ENCODE peak calls at places on chromosomes 6 and 20, in four cellular contexts. V is IMR-90, G is H9, P is H1. O is an unnamed sample.

GRCh38 chr6:118748311-118749062 is 97.1 kb upstream of the CEP85L start:
- DNase-seq in P (no peak), G (peak; percentile 65), V (peak; percentile 46), O (peak; percentile 67)

GRCh38 chr6:53543341-53544010 is 1.4 kb downstream of the GCLC start:
- DNase-seq in G (no peak), V (peak; percentile 89), P (no peak), O (peak; percentile 26)

GRCh38 chr20:32589256-32589655 is 4.1 kb upstream of the NOL4L start:
- DNase-seq in G (no peak), P (no peak), V (peak; percentile 36), O (no peak)

GRCh38 chr6:53441035-53441493 is 92.3 kb upstream of the ELOVL5 start:
- DNase-seq in G (no peak), P (no peak), V (peak; percentile 22), O (no peak)

GRCh38 chr6:71527831-71528377 is 239.3 kb downstream of the OGFRL1 start:
- DNase-seq in V (peak; percentile 12), G (no peak), P (no peak), O (no peak)

GRCh38 chr20:4972506-4973251 is 28.6 kb downstream of the SLC23A2 start:
- DNase-seq in G (no peak), P (no peak), V (no peak), O (no peak)

GRCh38 chr6:93059911-93060310 is 359.4 kb downstream of the EPHA7 start:
- DNase-seq in P (no peak), G (no peak), V (no peak), O (no peak)

GRCh38 chr6:54085526-54085925 is 25.7 kb upstream of the MLIP start:
- DNase-seq in V (peak; percentile 94), P (no peak), G (no peak), O (peak; percentile 35)

GRCh38 chr20:32227744-32228688 is 20.3 kb downstream of the POFUT1 start:
- DNase-seq in G (no peak), V (no peak), P (no peak), O (peak; percentile 50)

GRCh38 chr6:169095153-169095552 is 158.5 kb downstream of the THBS2 start:
- DNase-seq in V (no peak), P (no peak), G (no peak), O (no peak)

GRCh38 chr6:106511274-106512047 is 117.8 kb downstream of the RTN4IP1 start:
- DNase-seq in V (no peak), G (peak; percentile 58), P (no peak), O (peak; percentile 50)

GRCh38 chr20:51640743-51641142 is 98.2 kb upstream of the NFATC2 start:
- DNase-seq in P (no peak), G (no peak), V (peak; percentile 84), O (no peak)

GRCh38 chr20:45049904-45050471 is 50.9 kb downstream of the KCNS1 start:
- DNase-seq in P (no peak), V (no peak), G (no peak), O (no peak)

GRCh38 chr20:6506906-6507305 is 260.6 kb upstream of the BMP2 start:
- DNase-seq in P (no peak), V (peak; percentile 59), G (no peak), O (no peak)

GRCh38 chr6:40511884-40512283 is 75.3 kb downstream of the LRFN2 start:
- DNase-seq in G (no peak), P (no peak), V (no peak), O (no peak)

GRCh38 chr6:138945354-138945753 is 42.7 kb downstream of the REPS1 start:
- DNase-seq in G (peak; percentile 36), P (no peak), V (no peak), O (peak; percentile 65)

GRCh38 chr6:6277418-6277817 is 43.0 kb downstream of the F13A1 start:
- DNase-seq in P (no peak), G (no peak), V (no peak), O (no peak)

GRCh38 chr20:51121901-51122412 is 99.0 kb upstream of the KCNG1 start:
- DNase-seq in V (peak; percentile 52), P (no peak), G (no peak), O (peak; percentile 40)

GRCh38 chr20:33915726-33916331 is 77.9 kb upstream of the RALY start:
- DNase-seq in V (no peak), P (no peak), G (peak; percentile 59), O (peak; percentile 51)

GRCh38 chr6:41713161-41713649 is 22.2 kb downstream of the TFEB start:
- DNase-seq in V (peak; percentile 45), P (no peak), G (no peak), O (no peak)
- H3K4ac ChIP-seq in V (no peak overlapping the region), P (no peak overlapping the region), G (no peak overlapping the region), O (no peak overlapping the region)

DNA sequence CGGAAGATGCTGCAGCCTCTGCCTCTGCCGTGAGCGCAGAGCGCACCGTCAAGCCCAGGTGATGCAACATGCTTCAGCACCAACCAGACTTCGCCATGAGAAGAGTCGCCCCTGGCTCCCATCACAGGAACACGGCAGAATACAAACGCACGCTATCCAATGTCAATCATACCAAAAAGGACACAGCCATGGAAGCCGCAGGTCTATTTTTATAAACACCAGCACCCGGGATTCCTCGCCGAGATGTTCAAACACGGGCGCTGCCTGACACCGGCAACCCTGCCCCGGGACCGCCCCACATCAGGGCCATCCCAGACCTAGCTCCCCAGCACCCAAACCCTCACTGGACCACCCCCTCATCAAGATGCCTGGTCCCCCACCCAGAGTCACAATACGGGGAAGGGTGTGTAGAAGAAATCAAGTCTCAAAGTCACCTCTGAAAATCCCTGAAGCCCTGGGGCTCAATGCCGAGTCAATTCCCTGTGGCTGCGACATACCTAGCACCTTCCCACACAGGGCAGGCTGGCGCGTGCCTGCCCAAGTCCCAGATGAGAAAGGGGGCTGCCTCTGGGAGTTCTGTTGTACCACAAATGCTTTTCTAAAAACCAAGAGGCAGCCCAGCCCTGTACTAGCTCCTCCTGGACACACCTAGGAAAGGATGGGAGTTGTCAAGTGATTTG is 17.9 kb downstream of the TAF4 start:
- DNase-seq in G (no peak), V (no peak), P (no peak), O (no peak)
- H3K79me1 ChIP-seq in G (peaks cover 2% of the 10 kb centered on the region), V (peaks cover 39% of the 10 kb centered on the region), P (peaks cover 33% of the 10 kb centered on the region), O (peaks cover 34% of the 10 kb centered on the region)

DNA sequence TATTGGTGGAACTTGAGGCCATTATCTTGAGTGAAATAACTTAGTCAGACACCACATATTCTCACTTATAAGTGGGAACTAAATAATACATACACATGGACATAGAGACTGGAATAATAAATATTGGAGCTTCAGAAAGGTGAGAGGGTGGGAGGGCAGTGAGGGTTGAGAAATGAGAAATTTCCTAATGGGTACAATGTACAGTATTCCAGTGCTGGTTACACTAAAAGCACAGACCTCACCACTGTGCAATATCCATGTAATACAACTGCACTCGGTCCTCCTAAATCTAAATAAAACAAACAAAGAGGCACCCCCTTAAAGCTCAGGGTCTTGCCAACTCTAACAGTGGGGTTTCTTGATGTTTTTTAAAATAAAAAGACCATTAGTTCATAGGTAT is 53.2 kb downstream of the IGF2R start:
- DNase-seq in V (no peak), G (no peak), P (no peak), O (no peak)
- H3K56ac ChIP-seq in V (no peak overlapping the region), G (no peak overlapping the region), P (no peak overlapping the region), O (no peak overlapping the region)

DNA sequence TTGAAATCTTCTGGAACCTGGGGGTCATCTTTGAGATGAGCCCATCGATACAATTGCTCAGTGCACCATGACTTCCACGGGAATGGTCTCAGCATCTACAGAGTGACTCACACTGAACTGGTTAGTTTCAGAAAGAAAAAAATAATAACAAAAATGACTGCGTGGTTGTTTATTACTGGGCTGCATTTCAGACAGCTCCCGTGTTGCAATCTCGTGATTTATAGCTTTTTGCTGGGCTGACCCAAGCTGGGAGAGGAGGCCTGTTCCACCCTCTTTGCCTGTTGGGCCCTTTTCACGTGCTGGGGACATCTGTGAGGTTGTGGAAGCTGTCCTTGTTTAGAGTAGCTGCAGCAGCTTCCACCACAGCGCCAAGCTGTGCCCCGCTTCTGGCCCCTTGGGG is 225.5 kb downstream of the BMP7 start:
- DNase-seq in P (no peak), V (peak; percentile 4), G (no peak), O (no peak)
- H3K4ac ChIP-seq in P (no peak overlapping the region), V (no peak overlapping the region), G (no peak overlapping the region), O (no peak overlapping the region)

DNA sequence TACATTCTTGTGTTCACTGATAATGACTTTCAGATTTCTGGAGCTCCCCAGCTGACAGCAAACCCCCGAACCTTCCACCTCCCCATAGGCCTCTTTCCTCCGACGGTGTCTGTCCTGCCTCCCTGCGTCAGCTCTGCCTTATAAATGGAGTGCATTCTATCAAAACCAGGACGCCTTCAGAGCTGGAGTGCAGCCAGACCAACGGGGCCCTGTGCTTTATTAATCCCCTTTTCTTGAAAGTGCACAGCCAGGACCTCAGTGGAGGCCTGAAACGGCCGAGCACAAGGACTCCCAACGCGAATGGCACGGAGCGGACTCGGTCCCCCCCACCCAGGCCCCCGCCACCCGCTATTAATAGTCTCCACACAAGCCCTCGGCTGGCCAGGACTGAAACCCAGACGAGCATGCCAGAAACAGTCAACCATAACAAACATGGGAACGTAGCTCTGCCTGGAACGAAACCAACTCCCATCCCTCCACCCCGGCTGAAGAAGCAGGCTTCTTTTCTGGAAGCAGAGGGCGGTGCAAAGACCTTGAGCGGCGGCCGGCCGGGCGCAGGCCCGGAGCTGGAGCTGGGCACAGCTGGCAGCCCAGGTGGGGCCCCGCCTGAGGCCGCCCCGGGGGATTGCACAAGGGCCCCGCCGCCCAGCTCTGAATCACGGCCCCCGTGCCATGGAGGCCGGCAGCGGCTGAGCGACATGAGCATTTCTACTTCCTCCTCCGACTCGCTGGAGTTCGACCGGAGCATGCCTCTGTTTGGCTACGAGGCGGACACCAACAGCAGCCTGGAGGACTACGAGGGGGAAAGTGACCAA is 42.3 kb upstream of the NAA20 start:
- DNase-seq in G (no peak), V (peak; percentile 97), P (no peak), O (no peak)
- H3K79me1 ChIP-seq in G (no peaks in the 10 kb centered on the region), V (peaks cover 11% of the 10 kb centered on the region), P (no peaks in the 10 kb centered on the region), O (no peaks in the 10 kb centered on the region)

GRCh38 chr6:49782293-49783181 is 4.5 kb downstream of the PGK2 start:
- DNase-seq in P (no peak), V (no peak), G (no peak), O (no peak)
- H3K56ac ChIP-seq in P (no peak overlapping the region), V (no peak overlapping the region), G (no peak overlapping the region), O (no peak overlapping the region)

DNA sequence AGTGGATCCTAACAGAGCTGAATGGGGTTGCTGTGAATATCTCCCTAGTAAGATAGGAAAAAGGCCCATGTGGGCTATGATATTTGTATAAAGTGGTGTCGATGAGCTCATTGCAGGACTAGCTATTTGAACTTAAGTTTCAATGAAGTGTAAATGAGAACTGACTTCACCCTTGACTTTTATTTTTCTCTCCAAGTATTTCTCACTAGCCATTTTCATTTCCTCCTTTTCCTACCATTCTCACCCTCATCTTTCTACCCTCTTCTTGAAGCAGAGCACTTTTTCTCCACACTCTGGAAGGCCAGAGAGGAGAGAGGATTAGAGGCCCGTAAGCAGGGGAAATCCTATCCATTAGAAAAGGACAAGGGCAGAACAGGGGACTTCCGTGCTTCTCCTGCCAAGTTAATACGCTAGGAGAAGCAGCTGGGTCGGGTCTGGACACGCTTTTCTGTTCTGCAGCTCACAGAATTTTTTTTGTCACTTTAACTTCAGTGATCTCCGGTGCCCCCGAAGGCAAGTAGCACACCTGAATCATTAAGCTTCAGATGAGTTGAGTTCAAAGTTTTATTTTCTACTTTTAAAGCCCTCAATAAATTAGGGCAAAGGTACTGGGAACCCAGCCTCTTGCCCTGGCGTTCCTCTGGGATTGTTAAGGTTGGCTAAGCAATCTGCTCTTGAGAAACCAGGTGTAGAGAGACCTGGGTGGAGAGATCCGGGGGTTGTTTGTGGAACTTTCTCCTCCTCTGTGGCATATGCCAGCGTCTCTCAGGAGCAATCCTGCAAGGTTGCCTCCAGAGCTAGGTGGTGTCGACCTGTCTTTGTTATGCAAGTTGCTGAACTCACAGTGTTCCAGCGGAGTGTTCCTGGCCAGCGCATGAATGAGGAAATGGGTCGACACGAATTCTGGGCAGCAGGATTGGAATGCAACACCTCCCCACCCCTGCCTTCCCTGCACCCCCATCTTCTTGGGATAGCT is 56.2 kb upstream of the ARID1B start:
- DNase-seq in G (peak; percentile 83), P (peak; percentile 63), V (peak; percentile 31), O (peak; percentile 80)
- H3K4ac ChIP-seq in G (no peak overlapping the region), P (no peak overlapping the region), V (peak overlapping the region; percentile 58), O (no peak overlapping the region)

GRCh38 chr6:44132476-44132875 is 5.1 kb downstream of the TMEM63B start:
- DNase-seq in V (no peak), P (no peak), G (no peak), O (no peak)
- H3K79me1 ChIP-seq in V (peaks cover 31% of the 10 kb centered on the region), P (peaks cover 7% of the 10 kb centered on the region), G (no peaks in the 10 kb centered on the region), O (no peaks in the 10 kb centered on the region)

O was measured in mesendoderm.